ENCODE peak calls at places on chromosomes 6 and 20, in eight cellular contexts. N is T-cell; R is activated T-helper 9 cell treated with anti-CD3 and anti-CD28 coated beads, Interleukin-2, amount 50 U/mL, for 16 hours; P is CD4-positive, alpha-beta T cell; Q is SJSA1; J is amygdala; F is activated CD4-positive, alpha-beta T cell treated with anti-CD3 and anti-CD28 coated beads for 24 hours; S is activated naive CD8-positive, alpha-beta T cell treated with anti-CD3 and anti-CD28 coated beads for 36 hours. C is an unnamed sample.

GRCh38 chr6:32117461-32117860 is 8.3 kb upstream of the TNXB start:
- DNase-seq in S (no peak), R (no peak), F (no peak), N (no peak), P (no peak), Q (no peak), J (no peak), C (no peak)

GRCh38 chr6:4370066-4370465 is 234.7 kb upstream of the ECI2 start:
- DNase-seq in Q (peak), F (no peak), J (no peak), S (no peak), R (no peak), N (no peak), P (no peak), C (no peak)

GRCh38 chr6:157881375-157881774 is 58.3 kb downstream of the SNX9 start:
- DNase-seq in R (no peak), P (no peak), N (no peak), F (no peak), S (no peak), J (no peak), Q (no peak), C (no peak)

GRCh38 chr6:111105578-111105977 is 18.3 kb downstream of the SLC16A10 start:
- DNase-seq in N (no peak), R (no peak), Q (peak), S (peak), P (peak), F (no peak), J (no peak), C (no peak)

GRCh38 chr6:105204331-105204730 is 24.5 kb upstream of the POPDC3 start:
- DNase-seq in R (no peak), F (no peak), S (no peak), Q (no peak), J (no peak), N (no peak), P (no peak), C (no peak)

GRCh38 chr6:43124481-43124880 is 46.6 kb upstream of the SRF start:
- DNase-seq in R (no peak), Q (no peak), P (no peak), F (no peak), N (no peak), S (no peak), J (no peak), C (no peak)

GRCh38 chr20:62973033-62973745 is 20.7 kb downstream of the SLC17A9 start:
- DNase-seq in F (no peak), N (no peak), J (no peak), Q (no peak), S (no peak), R (no peak), P (no peak), C (no peak)

GRCh38 chr6:52921743-52922142 is 12.2 kb upstream of the GSTA3 start:
- DNase-seq in S (no peak), R (no peak), F (no peak), Q (no peak), J (no peak), N (no peak), P (no peak), C (no peak)

GRCh38 chr6:40642837-40643236 is 55.7 kb upstream of the LRFN2 start:
- DNase-seq in Q (no peak), J (no peak), S (no peak), P (no peak), F (no peak), R (no peak), N (no peak), C (no peak)

GRCh38 chr6:158589371-158589770 is 29.5 kb downstream of the TMEM181 start:
- DNase-seq in J (no peak), R (no peak), F (no peak), P (no peak), N (no peak), Q (no peak), S (no peak), C (peak)

GRCh38 chr6:118892248-118893094 is 1.5 kb upstream of the ASF1A start:
- DNase-seq in Q (no peak), R (no peak), S (no peak), N (no peak), F (no peak), J (no peak), P (no peak), C (no peak)

GRCh38 chr20:25214824-25215223 is 19.3 kb downstream of the ENTPD6 start:
- DNase-seq in R (no peak), P (no peak), F (no peak), S (no peak), N (no peak), J (no peak), Q (no peak), C (no peak)

GRCh38 chr20:22717466-22717865 is 133.1 kb upstream of the FOXA2 start:
- DNase-seq in N (no peak), J (no peak), P (no peak), F (no peak), Q (no peak), S (no peak), R (no peak), C (no peak)

GRCh38 chr20:42308980-42309524 is 690.9 kb upstream of the CHD6 start:
- DNase-seq in R (no peak), P (no peak), S (no peak), N (no peak), Q (no peak), F (no peak), J (no peak), C (no peak)

GRCh38 chr6:24766685-24767462 is 7.9 kb upstream of the GMNN start:
- DNase-seq in J (no peak), N (no peak), F (no peak), Q (no peak), P (no peak), S (no peak), R (no peak), C (no peak)

GRCh38 chr6:117237561-117237960 is 27.8 kb upstream of the VGLL2 start:
- DNase-seq in P (no peak), F (no peak), N (no peak), S (no peak), Q (no peak), J (no peak), R (no peak), C (no peak)

GRCh38 chr6:46233131-46233530 is 62.4 kb upstream of the ENPP5 start:
- DNase-seq in N (no peak), F (no peak), P (no peak), R (no peak), Q (no peak), S (no peak), J (no peak), C (no peak)

GRCh38 chr6:84774174-84775158 is 10.1 kb upstream of the TBX18 start:
- DNase-seq in J (no peak), P (no peak), N (no peak), Q (no peak), S (peak), R (no peak), F (no peak), C (no peak)

GRCh38 chr6:16966821-16967817 is 134.7 kb upstream of the STMND1 start:
- DNase-seq in Q (no peak), R (no peak), N (no peak), P (no peak), J (no peak), F (no peak), S (no peak), C (no peak)

GRCh38 chr6:52263709-52264320 is 19.5 kb upstream of the IL17F start:
- DNase-seq in R (peak), Q (peak), S (peak), N (peak), J (peak), F (peak), P (peak), C (peak)